ENCODE peak calls at places on chromosomes 2 and 18, in nine cellular contexts. C is heart left ventricle; F is Panc1; W is IMR-90; D is CD8-positive, alpha-beta memory T cell; M is endodermal cell; H is thoracic aorta; U is OCI-LY7; X is fibroblast of lung. G is an unnamed sample. For H3K4me1, the result is how much of the 10 kb centered on the place peaks cover.

GRCh38 chr2:216445489-216445888 is 33.2 kb downstream of the SMARCAL1 start:
- DNase-seq in H (no peak), U (no peak), X (peak), D (no peak), C (no peak), W (peak), M (no peak), F (no peak), G (no peak)

GRCh38 chr2:142992843-142993242 is 115.4 kb downstream of the KYNU start:
- DNase-seq in X (peak), F (no peak), M (no peak), C (no peak), D (no peak), W (no peak), U (no peak), H (no peak), G (no peak)

GRCh38 chr2:71596011-71596410 is 142.7 kb downstream of the DYSF start:
- DNase-seq in D (no peak), H (no peak), M (no peak), X (peak), U (no peak), W (no peak), F (no peak), C (no peak), G (no peak)

GRCh38 chr2:201546576-201546975 is 95.0 kb downstream of the STRADB start:
- DNase-seq in F (no peak), H (no peak), W (peak), C (no peak), M (no peak), U (no peak), D (no peak), X (no peak), G (no peak)

GRCh38 chr2:229852565-229852964 is 69.2 kb downstream of the TRIP12 start:
- DNase-seq in D (no peak), U (no peak), X (peak), C (peak), H (no peak), F (no peak), M (no peak), W (peak), G (no peak)

GRCh38 chr2:54388093-54388492 is 68.0 kb upstream of the SPTBN1 start:
- DNase-seq in F (no peak), C (no peak), X (peak), U (no peak), W (no peak), D (no peak), H (no peak), M (no peak), G (no peak)

GRCh38 chr2:157894694-157895450 is 18.7 kb upstream of the ACVR1 start:
- DNase-seq in D (no peak), W (peak), C (no peak), F (no peak), H (no peak), M (no peak), U (no peak), X (peak), G (no peak)

GRCh38 chr18:28208712-28209265 is 31.9 kb upstream of the CDH2 start:
- DNase-seq in D (no peak), H (no peak), W (no peak), F (no peak), M (no peak), C (no peak), U (no peak), X (no peak), G (no peak)

GRCh38 chr18:5885337-5885736 is 10.0 kb downstream of the TMEM200C start:
- DNase-seq in C (no peak), F (no peak), W (no peak), M (no peak), H (no peak), X (no peak), D (no peak), U (no peak), G (no peak)

GRCh38 chr2:123468071-123468470 is 557.0 kb upstream of the CNTNAP5 start:
- DNase-seq in F (no peak), C (no peak), D (no peak), W (no peak), M (no peak), U (no peak), X (no peak), H (no peak), G (no peak)

GRCh38 chr2:64012115-64012514 is 7.1 kb downstream of the VPS54 start:
- DNase-seq in H (no peak), W (no peak), C (no peak), M (no peak), D (no peak), X (no peak), F (no peak), U (no peak), G (no peak)

GRCh38 chr2:240405133-240405532 is 30.3 kb upstream of the GPC1 start:
- DNase-seq in X (no peak), D (no peak), C (no peak), M (peak), H (no peak), U (no peak), F (no peak), W (no peak), G (peak)

GRCh38 chr18:57931038-57931437 is 113.0 kb upstream of the NEDD4L start:
- DNase-seq in H (no peak), U (peak), D (no peak), X (no peak), W (no peak), M (no peak), F (no peak), C (no peak), G (no peak)

GRCh38 chr2:27001851-27002369 is 30.9 kb upstream of the TMEM214 start:
- DNase-seq in H (no peak), D (no peak), M (no peak), C (no peak), X (no peak), F (no peak), W (no peak), U (no peak), G (no peak)

GRCh38 chr2:207682557-207682956 is 28.9 kb upstream of the CCNYL1 start:
- DNase-seq in U (no peak), W (no peak), X (no peak), D (no peak), M (no peak), F (no peak), C (no peak), H (no peak), G (no peak)

GRCh38 chr2:17539993-17540812 is at the start of gene VSNL1:
- DNase-seq in H (peak), M (peak), X (peak), F (no peak), U (no peak), D (no peak), W (peak), C (peak), G (peak)

GRCh38 chr2:61368687-61369665 is 101.9 kb downstream of the USP34 start:
- DNase-seq in W (no peak), U (no peak), M (no peak), F (no peak), X (peak), H (no peak), D (no peak), C (no peak), G (no peak)

GRCh38 chr2:96116879-96117533 is 635 bp upstream of the ADRA2B start:
- DNase-seq in H (no peak), F (no peak), U (peak), W (peak), M (peak), D (peak), X (no peak), C (peak), G (peak)

GRCh38 chr2:49948744-49949143 is 794.4 kb upstream of the FSHR start:
- DNase-seq in D (no peak), M (no peak), F (no peak), U (no peak), X (no peak), W (no peak), H (no peak), C (no peak), G (no peak)

GRCh38 chr18:10122116-10122515 is 208.3 kb downstream of the VAPA start:
- DNase-seq in D (no peak), C (no peak), H (no peak), M (no peak), F (no peak), W (peak), X (peak), U (no peak), G (no peak)

GRCh38 chr2:173076557-173077345 is 1.1 kb downstream of the MAP3K20 start:
- DNase-seq in D (no peak), F (no peak), M (peak), C (peak), X (peak), H (no peak), W (peak), U (peak), G (peak)

GRCh38 chr2:189821953-189822748 is 37.9 kb downstream of the PMS1 start:
- DNase-seq in W (peak), M (no peak), C (no peak), X (peak), F (no peak), D (no peak), H (no peak), U (no peak), G (peak)

GRCh38 chr2:216858312-216858711 is 1.6 kb downstream of the TNP1 start:
- DNase-seq in U (no peak), C (no peak), M (no peak), W (peak), H (no peak), D (no peak), X (peak), F (no peak), G (no peak)

GRCh38 chr2:129705105-129705504 is 274.4 kb upstream of the RAB6C start:
- DNase-seq in F (no peak), X (no peak), M (no peak), H (no peak), D (no peak), W (no peak), C (no peak), U (no peak), G (no peak)

GRCh38 chr2:210955591-210955990 is 399.2 kb downstream of the CPS1 start:
- DNase-seq in U (no peak), W (peak), X (peak), M (no peak), C (no peak), D (no peak), H (no peak), F (no peak), G (no peak)

GRCh38 chr2:237208373-237209045 is 122.8 kb downstream of the COPS8 start:
- DNase-seq in C (no peak), U (no peak), H (no peak), M (no peak), D (no peak), F (no peak), X (peak), W (peak), G (no peak)

GRCh38 chr2:168577885-168578284 is 121.8 kb downstream of the CERS6 start:
- DNase-seq in W (no peak), M (no peak), H (no peak), X (peak), F (no peak), U (no peak), D (no peak), C (no peak), G (no peak)

GRCh38 chr18:79888016-79888415 is 63.4 kb downstream of the SLC66A2 start:
- DNase-seq in C (no peak), F (no peak), W (no peak), D (no peak), M (no peak), H (no peak), U (no peak), X (no peak), G (peak)

GRCh38 chr2:159903404-159904126 is 105.6 kb upstream of the CD302 start:
- DNase-seq in F (no peak), W (no peak), U (no peak), D (peak), M (no peak), X (no peak), H (no peak), C (no peak), G (no peak)

GRCh38 chr18:2480536-2480935 is 90.8 kb downstream of the METTL4 start:
- DNase-seq in D (no peak), H (no peak), U (no peak), W (peak), M (no peak), X (no peak), F (no peak), C (no peak), G (no peak)

GRCh38 chr2:115160523-115161521 is 718.4 kb downstream of the DPP10 start:
- DNase-seq in C (no peak), U (no peak), M (peak), D (no peak), H (no peak), W (no peak), F (no peak), X (no peak), G (peak)

GRCh38 chr2:71379086-71379485 is 47.5 kb downstream of the ZNF638 start:
- DNase-seq in D (no peak), F (peak), W (peak), C (no peak), X (peak), M (no peak), H (no peak), U (no peak), G (no peak)

GRCh38 chr2:164700390-164700789 is 79.1 kb upstream of the GRB14 start:
- DNase-seq in M (no peak), X (peak), D (no peak), F (no peak), C (no peak), H (no peak), U (no peak), W (peak), G (no peak)

GRCh38 chr2:129888896-129889295 is 90.6 kb upstream of the RAB6C start:
- DNase-seq in H (no peak), W (peak), X (peak), D (no peak), M (peak), C (no peak), F (no peak), U (no peak), G (no peak)

GRCh38 chr2:171670655-171671054 is 16.6 kb upstream of the DYNC1I2 start:
- DNase-seq in F (no peak), C (no peak), H (no peak), U (no peak), M (no peak), X (peak), W (peak), D (no peak), G (no peak)

GRCh38 chr2:145431181-145431951 is 911.4 kb upstream of the ZEB2 start:
- DNase-seq in D (no peak), W (no peak), U (no peak), X (no peak), F (no peak), H (no peak), C (no peak), M (peak), G (no peak)

GRCh38 chr2:188032786-188033185 is 258.9 kb upstream of the GULP1 start:
- DNase-seq in H (no peak), X (no peak), W (no peak), C (no peak), M (peak), U (no peak), D (no peak), F (no peak), G (no peak)

GRCh38 chr2:23803965-23804542 is 122.9 kb downstream of the ATAD2B start:
- DNase-seq in C (peak), H (no peak), W (peak), M (peak), X (peak), D (no peak), F (no peak), U (peak), G (peak)

GRCh38 chr2:34337735-34338134 is 738.6 kb upstream of the FAM98A start:
- DNase-seq in H (no peak), W (no peak), F (no peak), X (no peak), U (no peak), M (no peak), C (no peak), D (no peak), G (no peak)

DNA sequence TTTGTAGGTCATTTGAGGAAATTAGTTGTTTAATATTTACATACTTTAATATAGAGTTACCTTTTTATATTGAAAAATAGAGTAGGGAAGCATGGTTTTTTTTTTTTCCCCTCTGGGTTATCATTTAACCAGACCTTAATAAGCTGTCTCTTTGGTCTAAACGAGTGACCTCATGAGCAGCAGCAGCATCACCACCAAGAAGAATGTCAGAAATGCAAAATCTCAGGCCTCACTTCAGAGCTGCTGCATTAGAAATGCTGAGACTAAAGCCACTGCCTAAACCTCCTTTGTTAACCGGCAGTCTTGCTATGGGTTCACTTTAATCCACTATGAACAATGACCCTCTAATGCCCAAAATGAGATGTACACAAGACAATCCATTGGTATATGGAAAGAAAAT is 733.7 kb upstream of the FAM98A start:
- DNase-seq in H (no peak), W (no peak), C (no peak), U (no peak), M (no peak), X (no peak), D (no peak), F (no peak), G (no peak)
- H3K27ac ChIP-seq in H (no peak), W (no peak), C (no peak), U (no peak), M (no peak), X (no peak), D (no peak), F (no peak), G (no peak)

DNA sequence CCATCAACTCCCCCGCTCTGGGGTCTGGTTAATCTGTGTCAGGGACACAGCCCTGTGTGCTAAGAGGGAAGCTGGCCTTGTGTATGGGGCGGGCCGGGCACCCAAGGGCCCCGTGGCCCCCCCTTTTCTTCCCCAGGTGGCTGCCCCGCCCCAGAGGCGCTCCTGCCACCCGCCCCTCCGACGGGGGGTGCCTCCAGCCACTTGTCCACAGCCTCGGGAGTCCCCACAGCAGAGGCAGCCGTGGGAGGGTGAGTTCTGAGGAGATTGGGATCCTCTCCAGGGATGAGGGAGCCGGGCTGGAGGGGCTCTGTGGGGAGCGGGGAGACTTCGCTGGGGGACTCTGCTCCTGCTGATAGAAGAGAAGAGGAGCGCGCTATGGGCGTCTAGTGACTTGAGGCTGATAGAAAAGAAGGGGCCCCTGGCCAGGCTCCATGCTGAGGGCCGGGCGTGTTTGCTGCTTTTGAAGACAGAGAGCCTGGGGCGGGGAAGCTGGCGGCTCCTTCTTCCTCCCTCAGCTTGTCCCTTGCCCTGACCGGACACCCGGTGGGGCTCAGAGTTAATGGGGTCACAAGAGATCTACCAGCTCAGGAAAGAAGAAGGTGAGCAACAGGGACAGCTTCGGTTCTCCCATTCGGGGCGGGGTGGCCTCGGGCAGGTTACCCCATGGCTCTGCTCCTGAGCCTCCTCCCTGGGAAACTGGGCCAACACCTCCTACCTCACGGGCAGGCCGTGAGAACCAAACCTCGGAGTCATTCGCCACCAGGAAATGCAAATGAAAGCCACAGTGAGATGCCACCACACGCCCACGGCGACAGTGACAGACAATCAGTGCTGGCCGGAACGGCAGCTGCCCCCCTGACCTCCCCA is 89.4 kb upstream of the TAF1B start:
- DNase-seq in U (no peak), X (no peak), W (no peak), F (no peak), H (no peak), M (peak), C (no peak), D (peak), G (peak)
- H3K4me3 ChIP-seq in U (no peak), X (no peak), W (no peak), F (no peak), H (peak), M (no peak), C (no peak), D (peak), G (no peak)

DNA sequence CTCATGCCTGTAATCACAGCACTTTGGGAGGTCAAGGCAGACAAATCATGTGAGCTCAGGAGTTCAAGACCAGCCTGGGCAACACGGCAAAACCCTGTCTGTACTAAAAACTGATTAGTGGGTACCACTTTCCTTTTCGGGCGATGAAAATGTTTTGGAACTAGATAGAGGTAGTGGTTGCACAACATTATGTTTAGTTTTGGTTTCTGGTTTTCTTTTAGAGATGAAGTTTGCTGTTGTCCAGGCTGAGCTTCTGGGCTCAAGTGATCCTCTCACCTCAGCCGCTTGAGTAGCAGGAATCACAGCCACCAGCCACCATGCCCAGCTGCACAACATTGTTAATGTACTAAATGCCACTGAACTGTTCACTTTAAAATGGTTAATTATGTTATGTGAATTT is 27.6 kb downstream of the AAK1 start:
- DNase-seq in F (no peak), X (no peak), U (no peak), D (no peak), C (no peak), W (no peak), M (no peak), H (no peak), G (no peak)
- H3K4me1 ChIP-seq in F (under half), X (under half), U (under half), D (half or more), C (under half), W (under half), M (under half), H (under half), G (under half)

GRCh38 chr2:218342837-218343236 is 13.8 kb upstream of the CATIP start:
- DNase-seq in U (no peak), F (no peak), X (no peak), D (no peak), M (no peak), C (no peak), H (no peak), W (no peak), G (no peak)
- H3K27ac ChIP-seq in U (no peak), F (no peak), X (no peak), D (no peak), M (no peak), C (no peak), H (peak), W (no peak), G (no peak)

GRCh38 chr2:113842919-113843736 is 46.8 kb upstream of the ACTR3 start:
- DNase-seq in U (no peak), C (no peak), F (no peak), X (peak), D (no peak), M (no peak), H (no peak), W (peak), G (no peak)
- H3K4me3 ChIP-seq in U (no peak), C (no peak), F (no peak), X (no peak), D (no peak), M (no peak), H (no peak), W (no peak), G (no peak)

GRCh38 chr2:161419338-161419965 is 3.4 kb downstream of the TBR1 start:
- DNase-seq in U (no peak), M (no peak), W (no peak), X (no peak), H (no peak), F (no peak), C (no peak), D (no peak), G (no peak)
- H3K4me1 ChIP-seq in U (under half), M (under half), W (under half), X (under half), H (under half), F (under half), C (under half), D (under half), G (under half)